ENCODE peak calls at places on chromosomes 4 and X, in five cellular contexts. V, W, C, O and B are unnamed samples.

GRCh38 chr4:38099908-38100407 is 139.8 kb downstream of the PTTG2 start:
- DNase-seq in V (peak; percentile 97), C (no peak), W (no peak), O (no peak), B (peak; percentile 72)

GRCh38 chrX:13418126-13419091 is 98.6 kb upstream of the ATXN3L start:
- DNase-seq in V (peak; percentile 40), W (no peak), O (no peak), C (no peak), B (peak; percentile 42)

GRCh38 chr4:6372649-6373525 is 99.5 kb downstream of the PPP2R2C start:
- DNase-seq in V (peak; percentile 37), O (no peak), W (peak; percentile 65), C (peak; percentile 25), B (peak; percentile 13)

GRCh38 chr4:26239796-26240195 is 81.0 kb upstream of the RBPJ start:
- DNase-seq in O (no peak), W (no peak), V (no peak), C (no peak), B (peak; percentile 24)

GRCh38 chr4:6548201-6548881 is 26.6 kb upstream of the MAN2B2 start:
- DNase-seq in W (peak; percentile 61), V (peak; percentile 52), O (no peak), C (peak; percentile 45), B (peak; percentile 15)

GRCh38 chr4:39587881-39588280 is 50.8 kb downstream of the SMIM14 start:
- DNase-seq in C (no peak), O (no peak), V (peak; percentile 77), W (no peak), B (peak; percentile 54)

GRCh38 chr4:168028970-168029610 is 63.2 kb upstream of the ANXA10 start:
- DNase-seq in C (no peak), V (no peak), W (no peak), O (no peak), B (no peak)

GRCh38 chr4:138405934-138406567 is 163.9 kb upstream of the SLC7A11 start:
- DNase-seq in W (no peak), V (peak; percentile 77), C (no peak), O (no peak), B (peak; percentile 73)

GRCh38 chr4:163215896-163216295 is 49.2 kb upstream of the NAF1 start:
- DNase-seq in C (no peak), O (no peak), V (no peak), W (no peak), B (no peak)